ENCODE peak calls at places on chromosomes 5 and 9, in five cellular contexts. A is GM12865; D is stimulated activated CD8-positive, alpha-beta memory T cell treated with anti-CD3 and anti-CD28 coated beads, Interleukin-4, amount 100 ng/mL, for 48 hours; Y is ELR; I is lung microvascular endothelial cell. H is an unnamed sample.

GRCh38 chr9:12771891-12772290 is 2.9 kb upstream of the LURAP1L start:
- DNase-seq in A (no peak), D (no peak), Y (peak), I (peak), H (no peak)

GRCh38 chr9:124665391-124666058 is 105.6 kb downstream of the NR6A1 start:
- DNase-seq in A (no peak), D (no peak), Y (peak), I (peak), H (no peak)

GRCh38 chr5:6090838-6091237 is 287.5 kb downstream of the MED10 start:
- DNase-seq in A (no peak), D (no peak), Y (no peak), I (no peak), H (no peak)

GRCh38 chr5:41503321-41503720 is 7.1 kb downstream of the PLCXD3 start:
- DNase-seq in A (no peak), D (no peak), Y (no peak), I (peak), H (no peak)

GRCh38 chr5:142038735-142039134 is 25.9 kb upstream of the GNPDA1 start:
- DNase-seq in A (no peak), D (no peak), Y (no peak), I (no peak), H (no peak)

GRCh38 chr9:30197954-30198353 is 2186.5 kb upstream of the ACO1 start:
- DNase-seq in A (no peak), D (no peak), Y (no peak), I (no peak), H (no peak)

GRCh38 chr5:76473676-76474075 is 70.6 kb downstream of the IQGAP2 start:
- DNase-seq in A (peak), D (peak), Y (no peak), I (no peak), H (no peak)

GRCh38 chr5:56147679-56148230 is 85.4 kb downstream of the ANKRD55 start:
- DNase-seq in A (no peak), D (no peak), Y (no peak), I (no peak), H (no peak)

GRCh38 chr9:134331186-134332025 is 5.2 kb downstream of the RXRA start:
- DNase-seq in A (no peak), D (no peak), Y (no peak), I (no peak), H (peak)

GRCh38 chr5:102421647-102422046 is 77.2 kb downstream of the SLCO6A1 start:
- DNase-seq in A (peak), D (no peak), Y (peak), I (no peak), H (no peak)

GRCh38 chr5:139275536-139276297 is 17.8 kb upstream of the MATR3 start:
- DNase-seq in A (peak), D (no peak), Y (peak), I (no peak), H (no peak)

GRCh38 chr5:17315710-17316221 is 98.3 kb downstream of the BASP1 start:
- DNase-seq in A (no peak), D (no peak), Y (peak), I (peak), H (no peak)

GRCh38 chr9:33620738-33621439 is 96.8 kb downstream of the ANKRD18B start:
- DNase-seq in A (no peak), D (no peak), Y (peak), I (no peak), H (no peak)

GRCh38 chr5:54956922-54957321 is 28.5 kb downstream of the ESM1 start:
- DNase-seq in A (no peak), D (no peak), Y (no peak), I (no peak), H (no peak)